ENCODE peak calls at places on chromosomes 4 and X, in eight cellular contexts. D is stimulated activated CD4-positive, alpha-beta T cell treated with anti-CD3 and anti-CD28 coated beads, Interleukin-4, amount 100 ng/mL, for 24 hours; G is colonic mucosa; O is amniotic epithelial cell; N is SW480; V is brain pericyte; M is GM23248; H is germinal center. R is an unnamed sample.

GRCh38 chrX:20244936-20245335 is 21.8 kb downstream of the RPS6KA3 start:
- DNase-seq in N (no peak), O (no peak), M (peak), G (no peak), V (no peak), D (no peak), H (no peak), R (no peak)

GRCh38 chrX:151985531-151985930 is 11.1 kb upstream of the GABRE start:
- DNase-seq in N (no peak), H (no peak), O (no peak), V (no peak), M (no peak), G (no peak), D (no peak), R (peak)

GRCh38 chr4:127686656-127687055 is 43.5 kb upstream of the SLC25A31 start:
- DNase-seq in N (no peak), V (no peak), G (no peak), M (peak), O (no peak), D (no peak), H (no peak), R (no peak)

GRCh38 chrX:145213504-145213903 is 33.8 kb upstream of the SPANXN1 start:
- DNase-seq in G (no peak), D (no peak), N (peak), M (peak), O (no peak), V (no peak), H (no peak), R (peak)

GRCh38 chrX:19063030-19063429 is 59.2 kb downstream of the ADGRG2 start:
- DNase-seq in H (no peak), G (no peak), M (peak), N (no peak), O (no peak), V (no peak), D (no peak), R (no peak)

GRCh38 chr4:40908297-40908696 is 158.5 kb downstream of the NSUN7 start:
- DNase-seq in O (no peak), M (no peak), N (peak), V (no peak), G (peak), D (no peak), H (no peak), R (no peak)

GRCh38 chr4:13386405-13387107 is 97.6 kb downstream of the RAB28 start:
- DNase-seq in M (no peak), D (no peak), O (no peak), H (no peak), G (no peak), V (no peak), N (no peak), R (no peak)

GRCh38 chr4:162457071-162457865 is 293.5 kb upstream of the FSTL5 start:
- DNase-seq in D (no peak), G (no peak), H (no peak), V (no peak), M (no peak), O (no peak), N (no peak), R (no peak)

GRCh38 chr4:26069218-26069617 is 155.2 kb downstream of the SMIM20 start:
- DNase-seq in H (no peak), G (no peak), N (peak), O (peak), D (no peak), V (no peak), M (peak), R (peak)

GRCh38 chrX:134161162-134161561 is 75.8 kb upstream of the CCDC160 start:
- DNase-seq in O (no peak), M (no peak), H (no peak), N (no peak), D (no peak), V (no peak), G (no peak), R (no peak)

GRCh38 chrX:105821471-105822081 is 763 bp upstream of the NRK start:
- DNase-seq in M (no peak), N (no peak), H (no peak), V (no peak), O (peak), G (no peak), D (no peak), R (no peak)

GRCh38 chrX:118271770-118272169 is 74.1 kb upstream of the WDR44 start:
- DNase-seq in O (peak), H (no peak), N (no peak), G (no peak), D (no peak), V (no peak), M (no peak), R (peak)

GRCh38 chr4:101969965-101970364 is 179.4 kb downstream of the BANK1 start:
- DNase-seq in V (no peak), H (no peak), N (no peak), D (no peak), G (no peak), O (peak), M (no peak), R (no peak)

GRCh38 chr4:78293348-78293747 is 236.2 kb downstream of the FRAS1 start:
- DNase-seq in N (no peak), H (no peak), O (no peak), V (no peak), M (peak), G (no peak), D (no peak), R (no peak)